ENCODE peak calls at places on chromosomes 13 and 19, in five cellular contexts. G is sigmoid colon, P is tibial nerve, W is GM12878, Y is transverse colon. O is an unnamed sample.
A peak's percentile ranks its signal among the peaks of the same experiment; 100 is the strongest.

GRCh38 chr13:113001251-113002140 is 32.5 kb downstream of the MCF2L start:
- DNase-seq in G (no peak), P (no peak), W (no peak), Y (peak; percentile 41), O (no peak)

GRCh38 chr13:113939905-113940339 is 34.0 kb downstream of the C13orf46 start:
- DNase-seq in P (no peak), G (no peak), Y (peak; percentile 51), W (no peak), O (no peak)

GRCh38 chr13:47337781-47338507 is 441.1 kb upstream of the HTR2A start:
- DNase-seq in P (no peak), Y (no peak), W (no peak), G (no peak), O (no peak)

GRCh38 chr19:49441210-49441959 is at the start of gene SLC17A7:
- DNase-seq in G (peak; percentile 86), Y (peak; percentile 34), W (no peak), P (peak; percentile 67), O (no peak)

GRCh38 chr19:45577111-45577905 is 7.3 kb downstream of the OPA3 start:
- DNase-seq in W (no peak), P (no peak), G (peak; percentile 79), Y (peak; percentile 60), O (no peak)

GRCh38 chr13:45833663-45834062 is 17.9 kb downstream of the SIAH3 start:
- DNase-seq in W (no peak), G (no peak), Y (no peak), P (no peak), O (no peak)

GRCh38 chr19:49272204-49272603 is 52.8 kb downstream of the SLC6A16 start:
- DNase-seq in P (no peak), G (no peak), W (no peak), Y (no peak), O (peak; percentile 64)

GRCh38 chr19:2312819-2313501 is 5.0 kb upstream of the LINGO3 start:
- DNase-seq in W (no peak), Y (no peak), P (no peak), G (no peak), O (no peak)

GRCh38 chr13:99980201-99981114 is 1.1 kb upstream of the ZIC2 start:
- DNase-seq in G (no peak), W (no peak), Y (peak; percentile 69), P (no peak), O (no peak)

GRCh38 chr19:14267224-14267741 is 61.3 kb upstream of the ADGRL1 start:
- DNase-seq in G (no peak), W (no peak), Y (no peak), P (no peak), O (no peak)

GRCh38 chr13:27968316-27969072 is 621 bp downstream of the CDX2 start:
- DNase-seq in Y (no peak), P (no peak), G (no peak), W (no peak), O (no peak)

GRCh38 chr13:112127564-112127963 is 60.6 kb downstream of the SOX1 start:
- DNase-seq in W (no peak), G (no peak), P (no peak), Y (no peak), O (no peak)

GRCh38 chr19:33715462-33715861 is 81.2 kb upstream of the KCTD15 start:
- DNase-seq in G (peak; percentile 39), Y (no peak), W (no peak), P (no peak), O (no peak)
- TF ChIP-seq EP300 in G (no peak), Y (no peak), W (no peak), P (no peak), O (no peak)

DNA sequence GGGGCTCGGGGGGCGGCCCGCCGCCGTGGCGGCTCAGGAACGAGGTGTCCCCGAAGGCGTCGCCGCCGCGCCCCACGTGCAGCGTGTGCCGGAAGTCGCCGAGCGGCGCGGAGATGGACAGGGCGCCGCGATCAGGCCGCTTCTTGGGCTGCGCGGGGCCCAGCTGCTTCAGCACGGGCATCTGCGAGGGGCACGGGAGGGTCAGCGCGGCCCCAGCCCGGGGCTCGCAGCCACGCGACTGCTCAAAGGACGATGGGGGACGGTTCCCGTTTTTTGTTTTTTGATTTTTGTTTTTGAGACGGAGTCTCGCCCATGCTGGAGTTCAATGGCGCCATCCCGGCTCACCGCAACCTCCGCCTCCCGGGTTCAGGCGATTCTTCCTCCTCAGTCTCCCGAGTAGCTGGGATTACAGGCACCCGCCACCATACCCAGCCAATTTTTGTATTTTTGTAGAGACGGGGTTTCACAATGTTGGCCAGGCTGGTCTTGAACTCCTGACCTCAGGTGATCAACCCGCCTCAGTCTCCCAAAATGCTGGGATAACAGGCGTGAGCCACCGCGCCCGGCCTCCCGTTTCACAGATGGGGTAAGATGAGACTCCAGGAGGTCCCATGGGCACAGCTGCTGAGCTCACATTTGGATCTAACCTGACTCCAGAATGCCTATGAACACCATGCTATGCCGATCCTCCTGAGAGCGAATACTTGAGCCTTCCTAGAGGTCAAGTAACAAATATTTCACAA is 2.0 kb upstream of the LENG9 start:
- DNase-seq in W (no peak), G (no peak), P (no peak), Y (no peak), O (no peak)
- H3K4me1 ChIP-seq in W (peaks cover 12% of the 10 kb centered on the region), G (no peaks in the 10 kb centered on the region), P (peaks cover 19% of the 10 kb centered on the region), Y (peaks cover 69% of the 10 kb centered on the region), O (peaks cover 56% of the 10 kb centered on the region)

DNA sequence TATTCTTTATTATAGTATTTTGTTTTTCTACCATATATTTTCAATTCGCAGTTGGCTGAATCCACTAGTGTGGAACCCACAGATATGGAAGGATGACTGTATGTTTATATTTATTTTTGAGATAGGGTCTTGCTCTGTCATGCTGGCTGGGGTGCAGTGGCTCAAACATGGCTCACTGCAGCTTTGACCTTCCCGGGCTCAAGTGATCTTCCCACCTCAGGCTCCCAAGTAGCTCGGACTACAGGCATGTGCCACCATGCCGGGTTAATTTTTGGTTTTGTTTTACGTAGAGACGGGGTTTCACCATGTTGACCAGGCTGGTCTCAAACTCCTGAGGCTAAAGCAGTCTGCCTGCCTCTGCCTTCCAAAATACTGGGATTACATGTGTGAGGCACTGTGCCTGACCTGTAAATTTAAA is 9.6 kb downstream of the SLC35E1 start:
- DNase-seq in P (no peak), G (no peak), W (no peak), Y (no peak), O (no peak)
- TF ChIP-seq EP300 in P (no peak), G (no peak), W (no peak), Y (no peak), O (no peak)

GRCh38 chr13:98979012-98979411 is 1.1 kb upstream of the DOCK9 start:
- DNase-seq in G (no peak), Y (no peak), W (no peak), P (no peak), O (no peak)

GRCh38 chr13:98976338-98976737 is 1.5 kb downstream of the DOCK9 start:
- DNase-seq in G (no peak), W (no peak), Y (no peak), P (no peak), O (no peak)

GRCh38 chr13:98976941-98977340 is 923 bp downstream of the DOCK9 start:
- DNase-seq in Y (no peak), P (no peak), W (no peak), G (no peak), O (no peak)

GRCh38 chr13:98977568-98978270 is at the start of gene DOCK9:
- DNase-seq in W (no peak), G (peak; percentile 76), Y (peak; percentile 34), P (peak; percentile 44), O (no peak)

GRCh38 chr13:98978280-98978679 is 416 bp upstream of the DOCK9 start:
- DNase-seq in G (no peak), P (no peak), Y (no peak), W (no peak), O (no peak)
- H3K4me1 ChIP-seq in G (no peaks in the 10 kb centered on the region), P (peaks cover 9% of the 10 kb centered on the region), Y (peaks cover 23% of the 10 kb centered on the region), W (peaks cover 4% of the 10 kb centered on the region), O (peaks cover 99% of the 10 kb centered on the region)

O was measured in esophagus muscularis mucosa.